ENCODE peak calls at places on chromosome 12, in seven cellular contexts. Q is neuronal stem cell, O is trophoblast cell, K is IMR-90, F is mesenchymal stem cell, R is H9, A is H1. N is an unnamed sample.

GRCh38 chr12:87136330-87136976 is 880.3 kb upstream of the MGAT4C start:
- DNase-seq in Q (no peak), O (no peak), K (peak; percentile 60), F (peak; percentile 67), R (no peak), A (no peak), N (peak; percentile 21)

GRCh38 chr12:103469716-103470115 is 26.1 kb downstream of the C12orf42 start:
- DNase-seq in Q (no peak), O (no peak), K (no peak), F (no peak), R (no peak), A (no peak), N (no peak)

GRCh38 chr12:88693837-88694445 is 113.7 kb upstream of the KITLG start:
- DNase-seq in Q (no peak), O (peak; percentile 39), K (peak; percentile 65), F (no peak), R (no peak), A (no peak), N (no peak)

GRCh38 chr12:59046763-59047534 is 126.6 kb upstream of the LRIG3 start:
- DNase-seq in Q (no peak), O (peak; percentile 30), K (no peak), F (no peak), R (no peak), A (no peak), N (no peak)

GRCh38 chr12:89707623-89707991 is 1.0 kb downstream of the ATP2B1 start:
- DNase-seq in Q (peak; percentile 38), O (peak; percentile 30), K (no peak), F (peak; percentile 45), R (peak; percentile 59), A (peak; percentile 55), N (peak; percentile 72)

GRCh38 chr12:88639361-88639760 is 59.1 kb upstream of the KITLG start:
- DNase-seq in Q (no peak), O (no peak), K (peak; percentile 72), F (peak; percentile 44), R (no peak), A (no peak), N (no peak)

GRCh38 chr12:123427036-123427769 is 9.3 kb downstream of the RILPL2 start:
- DNase-seq in Q (no peak), O (no peak), K (no peak), F (no peak), R (no peak), A (no peak), N (no peak)

GRCh38 chr12:132731574-132731973 is 20.9 kb downstream of the PGAM5 start:
- DNase-seq in Q (no peak), O (no peak), K (no peak), F (no peak), R (no peak), A (no peak), N (no peak)

GRCh38 chr12:24820872-24821271 is 128.0 kb downstream of the BCAT1 start:
- DNase-seq in Q (no peak), O (no peak), K (peak; percentile 75), F (peak; percentile 64), R (no peak), A (no peak), N (no peak)

GRCh38 chr12:106994579-106995220 is 7.8 kb upstream of the MTERF2 start:
- DNase-seq in Q (no peak), O (peak; percentile 69), K (peak; percentile 74), F (peak; percentile 44), R (no peak), A (no peak), N (no peak)
- H4K8ac ChIP-seq in Q (no peak overlapping the region), O (no peak overlapping the region), K (no peak overlapping the region), F (no peak overlapping the region), R (no peak overlapping the region), A (no peak overlapping the region), N (no peak overlapping the region)

GRCh38 chr12:52817699-52818238 is 3.9 kb upstream of the KRT4 start:
- DNase-seq in Q (no peak), O (no peak), K (no peak), F (no peak), R (no peak), A (no peak), N (no peak)
- H4K8ac ChIP-seq in Q (no peak overlapping the region), O (no peak overlapping the region), K (no peak overlapping the region), F (no peak overlapping the region), R (no peak overlapping the region), A (no peak overlapping the region), N (no peak overlapping the region)

GRCh38 chr12:51818086-51818485 is 30.4 kb downstream of the FIGNL2 start:
- DNase-seq in Q (no peak), O (no peak), K (no peak), F (no peak), R (no peak), A (no peak), N (no peak)
- H4K8ac ChIP-seq in Q (no peak overlapping the region), O (no peak overlapping the region), K (no peak overlapping the region), F (no peak overlapping the region), R (no peak overlapping the region), A (no peak overlapping the region), N (no peak overlapping the region)

DNA sequence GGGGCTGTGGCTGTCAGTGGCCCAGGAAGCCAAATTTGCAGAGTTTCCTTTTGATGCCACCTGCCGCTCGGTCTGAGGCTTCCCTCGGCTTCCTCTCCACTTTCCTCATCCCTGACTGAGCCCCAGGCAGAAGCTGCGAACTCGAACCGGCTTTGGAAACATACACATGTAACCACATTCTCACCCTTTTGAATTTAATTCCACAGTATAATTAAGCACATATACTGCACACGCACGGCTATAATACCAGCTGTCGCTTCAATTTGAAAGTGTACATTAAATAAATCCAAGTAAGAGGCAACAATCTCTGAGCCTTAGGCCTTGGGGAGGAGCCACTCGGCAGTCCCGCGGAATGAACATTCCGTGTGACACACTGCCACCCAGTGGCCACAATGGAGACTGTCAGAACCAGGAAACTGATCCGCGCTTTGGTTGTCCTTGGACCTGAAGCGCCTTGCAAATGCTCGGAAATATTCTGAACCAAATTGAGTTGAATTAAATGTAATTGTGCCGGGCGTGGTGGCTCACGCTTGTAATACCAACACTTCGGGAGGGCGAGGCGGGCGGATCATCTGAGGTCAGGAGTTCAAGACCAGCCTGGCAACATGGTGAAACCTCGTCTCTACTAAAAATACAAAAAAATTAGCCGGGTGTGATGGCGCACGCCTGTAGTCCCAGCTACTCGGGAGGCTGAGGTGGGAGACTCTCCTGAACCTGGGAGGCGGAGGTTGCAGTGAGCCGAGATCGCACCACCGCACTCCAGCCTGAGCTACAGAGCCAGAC is 117.9 kb upstream of the TMPO start:
- DNase-seq in Q (peak; percentile 78), O (peak; percentile 93), K (peak; percentile 71), F (peak; percentile 79), R (peak; percentile 90), A (peak; percentile 91), N (peak; percentile 89)
- H4K8ac ChIP-seq in Q (no peak overlapping the region), O (no peak overlapping the region), K (no peak overlapping the region), F (no peak overlapping the region), R (no peak overlapping the region), A (no peak overlapping the region), N (no peak overlapping the region)

DNA sequence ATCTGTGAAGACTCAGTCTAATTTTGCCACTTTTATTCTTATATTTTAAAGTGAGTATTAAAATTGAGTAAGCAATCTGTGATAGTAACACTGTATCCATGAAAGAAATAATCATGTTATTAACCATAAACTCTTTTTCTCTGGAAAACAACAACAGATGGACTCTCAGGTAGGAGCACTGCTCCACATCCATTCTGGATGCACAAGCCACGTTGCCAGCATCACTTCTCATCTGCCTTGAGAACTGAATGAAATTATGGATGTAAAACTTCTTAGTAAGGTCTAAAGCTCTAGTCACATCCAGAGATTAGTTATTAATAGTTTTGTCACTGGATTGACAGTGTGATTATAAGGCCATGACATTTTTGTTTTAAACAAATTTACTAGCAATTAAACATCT is 489.1 kb upstream of the SYT1 start:
- DNase-seq in Q (no peak), O (no peak), K (no peak), F (no peak), R (no peak), A (no peak), N (no peak)
- H4K8ac ChIP-seq in Q (no peak overlapping the region), O (no peak overlapping the region), K (no peak overlapping the region), F (no peak overlapping the region), R (no peak overlapping the region), A (no peak overlapping the region), N (no peak overlapping the region)

GRCh38 chr12:30740274-30740673 is 14.5 kb downstream of the CAPRIN2 start:
- DNase-seq in Q (no peak), O (no peak), K (no peak), F (no peak), R (no peak), A (no peak), N (no peak)

GRCh38 chr12:30748150-30748549 is 6.6 kb downstream of the CAPRIN2 start:
- DNase-seq in Q (no peak), O (no peak), K (no peak), F (no peak), R (no peak), A (no peak), N (no peak)

DNA sequence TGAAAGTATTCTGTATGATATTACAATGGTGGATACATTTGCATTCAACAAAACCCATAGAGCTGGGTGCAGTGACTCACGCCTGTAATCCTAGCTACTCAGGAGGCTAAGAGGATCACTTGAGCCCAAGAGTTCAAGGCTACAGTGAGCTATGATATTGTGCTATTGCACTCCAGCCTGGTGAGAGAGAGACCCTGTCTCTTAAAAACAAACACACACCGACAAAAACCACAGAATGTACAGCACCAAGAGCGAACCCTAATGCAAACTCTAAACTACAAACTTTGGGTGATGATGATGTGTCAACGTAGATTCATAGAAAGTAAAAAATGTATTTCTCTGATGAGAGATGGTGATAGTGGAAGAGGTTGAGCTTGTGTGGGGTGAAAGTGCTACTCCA is 8.6 kb downstream of the CAPRIN2 start:
- DNase-seq in Q (no peak), O (no peak), K (no peak), F (no peak), R (no peak), A (no peak), N (no peak)
- H4K8ac ChIP-seq in Q (no peak overlapping the region), O (no peak overlapping the region), K (no peak overlapping the region), F (no peak overlapping the region), R (no peak overlapping the region), A (no peak overlapping the region), N (no peak overlapping the region)

DNA sequence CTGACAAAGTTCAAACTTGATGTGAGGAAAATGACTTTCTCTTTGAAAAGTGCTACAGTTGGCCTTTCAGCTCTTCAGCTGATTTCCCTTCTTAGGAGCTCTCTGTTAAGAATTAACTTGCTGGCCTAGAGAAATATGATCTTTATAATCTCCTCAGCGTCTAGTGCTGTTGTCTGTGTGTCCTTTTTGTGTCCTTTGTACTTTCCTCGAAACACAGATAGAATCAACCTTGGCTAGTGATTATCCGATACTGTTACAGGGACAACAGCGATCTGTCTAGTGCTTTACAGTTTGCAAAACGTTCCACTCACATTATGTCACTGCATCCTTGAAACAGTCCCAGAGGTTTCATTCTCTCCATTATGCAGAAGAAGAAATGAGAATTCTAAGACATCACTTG is 162.7 kb upstream of the RMST start:
- DNase-seq in Q (no peak), O (no peak), K (no peak), F (no peak), R (no peak), A (no peak), N (no peak)
- H4K8ac ChIP-seq in Q (no peak overlapping the region), O (no peak overlapping the region), K (no peak overlapping the region), F (no peak overlapping the region), R (no peak overlapping the region), A (no peak overlapping the region), N (no peak overlapping the region)

GRCh38 chr12:83468988-83469908 is 782.5 kb downstream of the TMTC2 start:
- DNase-seq in Q (no peak), O (no peak), K (no peak), F (no peak), R (no peak), A (no peak), N (no peak)
- H4K8ac ChIP-seq in Q (no peak overlapping the region), O (no peak overlapping the region), K (no peak overlapping the region), F (no peak overlapping the region), R (no peak overlapping the region), A (no peak overlapping the region), N (no peak overlapping the region)

N was measured in mesendoderm.